ENCODE peak calls at places on chromosomes 12 and 14, in six cellular contexts. U is colonic mucosa; O is effector memory CD4-positive, alpha-beta T cell; Q is psoas muscle; K is fibroblast of pulmonary artery; E is HCT116. W is an unnamed sample.

GRCh38 chr14:54565236-54566151 is 1.4 kb upstream of the SAMD4A start:
- DNase-seq in U (peak; percentile 92), O (peak; percentile 78), Q (peak; percentile 96), K (peak; percentile 87), E (peak; percentile 79), W (peak; percentile 94)

GRCh38 chr14:65981192-65981843 is 504.9 kb upstream of the CCDC196 start:
- DNase-seq in U (no peak), O (no peak), Q (no peak), K (no peak), E (no peak), W (no peak)

GRCh38 chr14:70896981-70897380 is 10.3 kb upstream of the PCNX1 start:
- DNase-seq in U (no peak), O (no peak), Q (no peak), K (no peak), E (no peak), W (no peak)

GRCh38 chr12:18580286-18580685 is 157.5 kb downstream of the PLCZ1 start:
- DNase-seq in U (no peak), O (no peak), Q (no peak), K (no peak), E (no peak), W (no peak)

GRCh38 chr12:12379831-12380730 is 23.2 kb downstream of the BORCS5 start:
- DNase-seq in U (no peak), O (peak; percentile 48), Q (no peak), K (no peak), E (no peak), W (no peak)

GRCh38 chr14:75343914-75344313 is 65.3 kb downstream of the FOS start:
- DNase-seq in U (no peak), O (no peak), Q (peak; percentile 17), K (peak; percentile 41), E (no peak), W (no peak)

GRCh38 chr12:20398720-20399119 is 30.4 kb downstream of the PDE3A start:
- DNase-seq in U (no peak), O (no peak), Q (no peak), K (no peak), E (no peak), W (no peak)

GRCh38 chr14:89425931-89426330 is 8.9 kb upstream of the FOXN3 start:
- DNase-seq in U (no peak), O (no peak), Q (no peak), K (peak; percentile 98), E (peak; percentile 48), W (peak; percentile 98)

GRCh38 chr12:14845350-14845750 is 2.0 kb upstream of the ART4 start:
- DNase-seq in U (peak; percentile 68), O (no peak), Q (no peak), K (peak; percentile 82), E (peak; percentile 37), W (peak; percentile 63)

GRCh38 chr14:60848066-60848465 is 113.5 kb downstream of the MNAT1 start:
- DNase-seq in U (no peak), O (no peak), Q (no peak), K (peak; percentile 4), E (no peak), W (no peak)

GRCh38 chr14:67583711-67584644 is 16.1 kb downstream of the PIGH start:
- DNase-seq in U (peak; percentile 40), O (no peak), Q (no peak), K (peak; percentile 67), E (peak; percentile 47), W (peak; percentile 39)

GRCh38 chr14:74976264-74977113 is 21.1 kb upstream of the PGF start:
- DNase-seq in U (no peak), O (no peak), Q (no peak), K (no peak), E (no peak), W (no peak)

GRCh38 chr12:70121562-70121961 is 121.7 kb upstream of the CNOT2 start:
- DNase-seq in U (no peak), O (no peak), Q (no peak), K (no peak), E (no peak), W (no peak)

GRCh38 chr14:59583755-59584154 is 7.1 kb upstream of the CCDC175 start:
- DNase-seq in U (no peak), O (no peak), Q (no peak), K (peak; percentile 39), E (no peak), W (peak; percentile 55)

GRCh38 chr14:71491925-71492324 is 440.3 kb upstream of the RGS6 start:
- DNase-seq in U (no peak), O (no peak), Q (no peak), K (peak; percentile 61), E (no peak), W (no peak)

GRCh38 chr12:24888813-24889212 is 60.1 kb downstream of the BCAT1 start:
- DNase-seq in U (no peak), O (no peak), Q (no peak), K (no peak), E (no peak), W (no peak)

GRCh38 chr14:49933704-49934103 is 40.8 kb downstream of the ARF6 start:
- DNase-seq in U (no peak), O (no peak), Q (no peak), K (no peak), E (no peak), W (no peak)
- H3K4me3 ChIP-seq in U (no peak overlapping the region), O (no peak overlapping the region), Q (no peak overlapping the region), K (no peak overlapping the region), E (no peak overlapping the region), W (no peak overlapping the region)

DNA sequence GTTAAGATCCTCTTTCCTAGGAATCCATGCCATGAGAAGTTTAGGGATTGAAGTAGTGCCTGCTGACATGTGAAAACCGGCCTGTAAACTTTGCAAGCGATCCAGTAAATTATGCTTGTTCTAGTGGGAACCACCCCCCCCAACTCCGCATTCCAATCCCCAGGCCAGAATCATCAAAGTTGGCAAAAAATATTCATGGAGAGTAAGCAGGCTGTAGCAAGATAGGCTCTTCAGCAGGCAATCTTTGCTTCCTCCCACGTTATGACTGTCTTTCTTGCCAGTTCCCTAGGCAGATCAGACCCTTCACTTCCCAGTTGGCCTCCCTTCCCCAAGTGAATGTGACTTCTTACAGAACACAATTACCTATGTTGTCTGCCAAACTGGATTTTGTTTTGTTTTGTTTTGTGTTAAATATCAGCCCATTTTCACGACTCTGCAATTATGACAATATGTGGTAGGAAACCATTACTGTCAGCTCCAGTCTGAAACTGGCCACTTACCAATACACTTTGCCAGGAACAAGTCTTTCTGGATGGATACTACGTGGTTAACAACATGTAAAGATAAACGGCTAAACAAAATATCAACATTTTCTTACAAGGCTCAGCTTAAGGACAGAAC is 1.1 kb upstream of the PTGER2 start:
- DNase-seq in U (no peak), O (no peak), Q (no peak), K (peak; percentile 56), E (no peak), W (no peak)
- H3K4me3 ChIP-seq in U (peak overlapping the region; percentile 45), O (peak overlapping the region; percentile 90), Q (peak overlapping the region; percentile 67), K (peak overlapping the region; percentile 52), E (no peak overlapping the region), W (peak overlapping the region; percentile 80)

GRCh38 chr14:23664207-23664885 is 28.2 kb downstream of the DHRS2 start:
- DNase-seq in U (no peak), O (no peak), Q (no peak), K (no peak), E (no peak), W (no peak)

GRCh38 chr14:23667134-23667533 is 31.0 kb downstream of the DHRS2 start:
- DNase-seq in U (no peak), O (no peak), Q (no peak), K (no peak), E (no peak), W (no peak)

GRCh38 chr14:23663127-23663526 is 27.0 kb downstream of the DHRS2 start:
- DNase-seq in U (peak; percentile 1), O (no peak), Q (no peak), K (no peak), E (no peak), W (no peak)

GRCh38 chr14:23663711-23664110 is 27.5 kb downstream of the DHRS2 start:
- DNase-seq in U (peak; percentile 6), O (no peak), Q (no peak), K (no peak), E (no peak), W (no peak)

GRCh38 chr14:23665302-23666016 is 29.3 kb downstream of the DHRS2 start:
- DNase-seq in U (no peak), O (no peak), Q (no peak), K (no peak), E (no peak), W (no peak)
- H3K4me3 ChIP-seq in U (no peak overlapping the region), O (no peak overlapping the region), Q (no peak overlapping the region), K (no peak overlapping the region), E (no peak overlapping the region), W (no peak overlapping the region)

GRCh38 chr12:27063250-27063851 is 19.0 kb downstream of the C12orf71 start:
- DNase-seq in U (no peak), O (no peak), Q (no peak), K (no peak), E (no peak), W (no peak)
- H3K4me3 ChIP-seq in U (no peak overlapping the region), O (no peak overlapping the region), Q (no peak overlapping the region), K (no peak overlapping the region), E (no peak overlapping the region), W (no peak overlapping the region)

GRCh38 chr14:104395276-104395675 is 184.3 kb upstream of the C14orf180 start:
- DNase-seq in U (peak; percentile 8), O (no peak), Q (no peak), K (no peak), E (no peak), W (no peak)

GRCh38 chr14:104393898-104394605 is 185.5 kb upstream of the C14orf180 start:
- DNase-seq in U (peak; percentile 36), O (peak; percentile 65), Q (peak; percentile 57), K (no peak), E (no peak), W (no peak)

GRCh38 chr14:104395941-104396681 is 183.5 kb upstream of the C14orf180 start:
- DNase-seq in U (peak; percentile 12), O (no peak), Q (no peak), K (no peak), E (no peak), W (no peak)

GRCh38 chr14:104393199-104393897 is 186.2 kb upstream of the C14orf180 start:
- DNase-seq in U (peak; percentile 13), O (no peak), Q (no peak), K (no peak), E (no peak), W (no peak)

DNA sequence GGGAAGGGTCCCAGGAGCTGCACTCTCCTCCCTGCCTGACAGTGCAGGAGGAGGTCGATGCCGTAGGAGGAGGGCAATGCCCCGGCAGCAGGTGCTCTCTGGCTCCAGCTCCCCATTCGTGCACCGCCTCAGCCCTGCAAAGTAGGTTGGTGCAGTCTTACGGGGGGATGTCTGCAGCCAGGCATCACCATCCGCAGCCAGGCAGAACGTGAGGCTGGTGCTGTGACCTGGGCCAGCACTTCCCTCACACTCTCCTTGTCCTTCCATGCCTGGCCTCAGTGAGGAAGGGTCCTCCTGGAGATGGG is 185.0 kb upstream of the C14orf180 start:
- DNase-seq in U (peak; percentile 7), O (no peak), Q (no peak), K (no peak), E (no peak), W (no peak)
- H3K4me3 ChIP-seq in U (no peak overlapping the region), O (peak overlapping the region; percentile 26), Q (no peak overlapping the region), K (no peak overlapping the region), E (no peak overlapping the region), W (no peak overlapping the region)

W was measured in astrocyte of the spinal cord.